ENCODE peak calls at places on chromosomes 6 and 20, in four cellular contexts. I is iPS-NIHi11, Z is psoas muscle, N is NCI-H524 treated with DMSO at 0.1 percent for 48 hours. M is an unnamed sample.

GRCh38 chr6:593907-594212 is 63.0 kb downstream of the HUS1B start:
- DNase-seq in I (peak), N (no peak), Z (no peak), M (no peak)

GRCh38 chr6:152273638-152274037 is 363.5 kb downstream of the SYNE1 start:
- DNase-seq in N (peak), Z (peak), I (peak), M (no peak)

GRCh38 chr6:82840571-82840970 is 225.1 kb downstream of the UBE3D start:
- DNase-seq in I (no peak), N (no peak), Z (no peak), M (no peak)

GRCh38 chr20:4083103-4083864 is 67.9 kb upstream of the RNF24 start:
- DNase-seq in Z (no peak), I (no peak), N (no peak), M (no peak)

GRCh38 chr6:90021701-90022100 is 127.4 kb downstream of the GJA10 start:
- DNase-seq in Z (no peak), N (no peak), I (no peak), M (no peak)

GRCh38 chr6:87155920-87156600 is 695 bp downstream of the ZNF292 start:
- DNase-seq in I (peak), Z (peak), N (no peak), M (peak)

GRCh38 chr6:166433096-166433495 is 50.4 kb upstream of the MPC1 start:
- DNase-seq in I (no peak), N (peak), Z (no peak), M (no peak)

GRCh38 chr6:165135889-165136288 is 173.5 kb downstream of the C6orf118 start:
- DNase-seq in I (no peak), N (no peak), Z (no peak), M (no peak)

GRCh38 chr20:35215066-35215956 is 11.2 kb upstream of the MMP24 start:
- DNase-seq in I (no peak), Z (no peak), N (no peak), M (no peak)

GRCh38 chr6:12967686-12968085 is 251.1 kb downstream of the PHACTR1 start:
- DNase-seq in N (no peak), Z (no peak), I (no peak), M (no peak)

GRCh38 chr6:24107294-24107693 is 18.7 kb upstream of the NRSN1 start:
- DNase-seq in N (no peak), Z (no peak), I (no peak), M (no peak)

GRCh38 chr6:92008757-92009502 is 1410.4 kb downstream of the EPHA7 start:
- DNase-seq in Z (no peak), I (no peak), N (no peak), M (no peak)

GRCh38 chr6:125824946-125825786 is 34.4 kb downstream of the NCOA7 start:
- DNase-seq in I (no peak), N (no peak), Z (no peak), M (no peak)

GRCh38 chr20:19404836-19405235 is 192.4 kb downstream of the SLC24A3 start:
- DNase-seq in I (no peak), N (no peak), Z (no peak), M (no peak)

GRCh38 chr6:4402477-4402976 is 267.2 kb upstream of the ECI2 start:
- DNase-seq in I (no peak), Z (peak), N (no peak), M (no peak)

GRCh38 chr6:170269873-170270541 is 20.9 kb downstream of the DLL1 start:
- DNase-seq in N (no peak), Z (no peak), I (no peak), M (no peak)

GRCh38 chr20:43508604-43509040 is 1.1 kb downstream of the L3MBTL1 start:
- DNase-seq in I (peak), Z (no peak), N (no peak), M (no peak)

GRCh38 chr20:16539280-16539679 is 34.0 kb downstream of the KIF16B start:
- DNase-seq in I (no peak), Z (no peak), N (no peak), M (no peak)

GRCh38 chr6:17583811-17584210 is 16.3 kb upstream of the FAM8A1 start:
- DNase-seq in N (no peak), I (no peak), Z (no peak), M (no peak)

GRCh38 chr6:65229768-65230167 is 477.3 kb downstream of the EYS start:
- DNase-seq in I (no peak), N (no peak), Z (no peak), M (no peak)

GRCh38 chr6:71420693-71421328 is 132.2 kb downstream of the OGFRL1 start:
- DNase-seq in N (peak), Z (peak), I (peak), M (peak)

GRCh38 chr6:29917843-29918242 is 24.5 kb upstream of the HLA-A start:
- DNase-seq in Z (no peak), I (no peak), N (no peak), M (no peak)

GRCh38 chr6:99617131-99617530 is 10.5 kb downstream of the PRDM13 start:
- DNase-seq in N (no peak), Z (no peak), I (no peak), M (no peak)

GRCh38 chr20:57651977-57652864 is 32.0 kb upstream of the ZBP1 start:
- DNase-seq in I (peak), N (no peak), Z (no peak), M (peak)

GRCh38 chr20:54212226-54212625 is 4.3 kb downstream of the PFDN4 start:
- DNase-seq in Z (no peak), N (no peak), I (no peak), M (no peak)

GRCh38 chr6:119467478-119468081 is 118.0 kb upstream of the MAN1A1 start:
- DNase-seq in Z (no peak), N (no peak), I (no peak), M (no peak)

GRCh38 chr20:14580426-14581074 is 243.1 kb upstream of the FLRT3 start:
- DNase-seq in I (no peak), Z (no peak), N (no peak), M (no peak)

GRCh38 chr6:113672691-113673149 is 184.4 kb upstream of the MARCKS start:
- DNase-seq in N (no peak), I (no peak), Z (peak), M (peak)

GRCh38 chr6:84103029-84103428 is 69.5 kb downstream of the MRAP2 start:
- DNase-seq in I (no peak), N (no peak), Z (no peak), M (no peak)

GRCh38 chr6:47483853-47484546 is 6.4 kb downstream of the CD2AP start:
- DNase-seq in Z (no peak), N (no peak), I (no peak), M (no peak)

GRCh38 chr20:59055302-59055701 is 12.7 kb upstream of the PRELID3B start:
- DNase-seq in I (no peak), Z (no peak), N (no peak), M (no peak)

GRCh38 chr6:131858765-131859490 is 51.1 kb downstream of the ENPP1 start:
- DNase-seq in N (no peak), I (no peak), Z (no peak), M (no peak)

M was measured in sciatic nerve.